ENCODE peak calls at places on chromosome 14, in ten cellular contexts. One of them, this sample, is unnamed.

GRCh38 chr14:54450535-54450934 is 9.4 kb upstream of the CNIH1 start:
- DNase-seq in GM13977: no peak
- DNase-seq in hippocampal formation: no peak
- DNase-seq in pulmonary artery endothelial cell: no peak
- DNase-seq in endodermal cell: no peak
- DNase-seq in myocyte: no peak
- DNase-seq in activated T-helper 1 cell treated with anti-CD3 and anti-CD28 coated beads, Interleukin-2, amount 50 U/mL, for 16 hours: no peak
- DNase-seq in NCI-H1436: no peak
- DNase-seq in T-helper 22 cell: no peak
- DNase-seq in activated T-cell treated with anti-CD3 and anti-CD28 coated beads for 1 hour: no peak
- DNase-seq in this sample: no peak

GRCh38 chr14:62696261-62696968 is 348.8 kb downstream of the KCNH5 start:
- DNase-seq in hippocampal formation: no peak
- DNase-seq in GM13977: no peak
- DNase-seq in pulmonary artery endothelial cell: no peak
- DNase-seq in T-helper 22 cell: no peak
- DNase-seq in activated T-cell treated with anti-CD3 and anti-CD28 coated beads for 1 hour: no peak
- DNase-seq in myocyte: no peak
- DNase-seq in NCI-H1436: no peak
- DNase-seq in activated T-helper 1 cell treated with anti-CD3 and anti-CD28 coated beads, Interleukin-2, amount 50 U/mL, for 16 hours: no peak
- DNase-seq in endodermal cell: peak
- DNase-seq in this sample: no peak

GRCh38 chr14:75138492-75138891 is 11.6 kb upstream of the NEK9 start:
- DNase-seq in pulmonary artery endothelial cell: no peak
- DNase-seq in activated T-cell treated with anti-CD3 and anti-CD28 coated beads for 1 hour: no peak
- DNase-seq in T-helper 22 cell: no peak
- DNase-seq in NCI-H1436: no peak
- DNase-seq in hippocampal formation: no peak
- DNase-seq in GM13977: no peak
- DNase-seq in myocyte: no peak
- DNase-seq in activated T-helper 1 cell treated with anti-CD3 and anti-CD28 coated beads, Interleukin-2, amount 50 U/mL, for 16 hours: no peak
- DNase-seq in endodermal cell: no peak
- DNase-seq in this sample: no peak

GRCh38 chr14:104676130-104676693 is 13.2 kb upstream of the INF2 start:
- DNase-seq in NCI-H1436: no peak
- DNase-seq in T-helper 22 cell: no peak
- DNase-seq in GM13977: no peak
- DNase-seq in activated T-cell treated with anti-CD3 and anti-CD28 coated beads for 1 hour: no peak
- DNase-seq in activated T-helper 1 cell treated with anti-CD3 and anti-CD28 coated beads, Interleukin-2, amount 50 U/mL, for 16 hours: no peak
- DNase-seq in pulmonary artery endothelial cell: no peak
- DNase-seq in endodermal cell: no peak
- DNase-seq in hippocampal formation: no peak
- DNase-seq in myocyte: no peak
- DNase-seq in this sample: no peak

GRCh38 chr14:44412858-44413569 is 94.1 kb downstream of the FSCB start:
- DNase-seq in activated T-helper 1 cell treated with anti-CD3 and anti-CD28 coated beads, Interleukin-2, amount 50 U/mL, for 16 hours: no peak
- DNase-seq in GM13977: no peak
- DNase-seq in pulmonary artery endothelial cell: no peak
- DNase-seq in activated T-cell treated with anti-CD3 and anti-CD28 coated beads for 1 hour: no peak
- DNase-seq in NCI-H1436: no peak
- DNase-seq in myocyte: no peak
- DNase-seq in endodermal cell: peak
- DNase-seq in T-helper 22 cell: no peak
- DNase-seq in hippocampal formation: no peak
- DNase-seq in this sample: no peak

GRCh38 chr14:79420725-79421124 is 790.6 kb downstream of the DIO2 start:
- DNase-seq in pulmonary artery endothelial cell: no peak
- DNase-seq in T-helper 22 cell: no peak
- DNase-seq in activated T-cell treated with anti-CD3 and anti-CD28 coated beads for 1 hour: no peak
- DNase-seq in hippocampal formation: no peak
- DNase-seq in activated T-helper 1 cell treated with anti-CD3 and anti-CD28 coated beads, Interleukin-2, amount 50 U/mL, for 16 hours: no peak
- DNase-seq in endodermal cell: no peak
- DNase-seq in myocyte: no peak
- DNase-seq in NCI-H1436: no peak
- DNase-seq in GM13977: no peak
- DNase-seq in this sample: no peak

GRCh38 chr14:22583994-22584393 is 5.0 kb downstream of the DAD1 start:
- DNase-seq in activated T-cell treated with anti-CD3 and anti-CD28 coated beads for 1 hour: no peak
- DNase-seq in pulmonary artery endothelial cell: no peak
- DNase-seq in GM13977: no peak
- DNase-seq in activated T-helper 1 cell treated with anti-CD3 and anti-CD28 coated beads, Interleukin-2, amount 50 U/mL, for 16 hours: no peak
- DNase-seq in hippocampal formation: no peak
- DNase-seq in NCI-H1436: no peak
- DNase-seq in T-helper 22 cell: no peak
- DNase-seq in endodermal cell: no peak
- DNase-seq in myocyte: no peak
- DNase-seq in this sample: no peak

GRCh38 chr14:24809147-24809546 is 175.2 kb upstream of the GZMB start:
- DNase-seq in NCI-H1436: no peak
- DNase-seq in activated T-cell treated with anti-CD3 and anti-CD28 coated beads for 1 hour: no peak
- DNase-seq in activated T-helper 1 cell treated with anti-CD3 and anti-CD28 coated beads, Interleukin-2, amount 50 U/mL, for 16 hours: no peak
- DNase-seq in T-helper 22 cell: no peak
- DNase-seq in GM13977: no peak
- DNase-seq in myocyte: peak
- DNase-seq in pulmonary artery endothelial cell: no peak
- DNase-seq in endodermal cell: no peak
- DNase-seq in hippocampal formation: no peak
- DNase-seq in this sample: no peak

GRCh38 chr14:68682166-68683103 is 110.4 kb downstream of the ZFP36L1 start:
- DNase-seq in NCI-H1436: no peak
- DNase-seq in myocyte: peak
- DNase-seq in activated T-cell treated with anti-CD3 and anti-CD28 coated beads for 1 hour: no peak
- DNase-seq in endodermal cell: no peak
- DNase-seq in activated T-helper 1 cell treated with anti-CD3 and anti-CD28 coated beads, Interleukin-2, amount 50 U/mL, for 16 hours: no peak
- DNase-seq in GM13977: peak
- DNase-seq in T-helper 22 cell: peak
- DNase-seq in pulmonary artery endothelial cell: peak
- DNase-seq in hippocampal formation: peak
- DNase-seq in this sample: no peak

GRCh38 chr14:96363751-96364336 is 518 bp downstream of the GSKIP start:
- DNase-seq in GM13977: peak
- DNase-seq in myocyte: peak
- DNase-seq in activated T-cell treated with anti-CD3 and anti-CD28 coated beads for 1 hour: peak
- DNase-seq in pulmonary artery endothelial cell: no peak
- DNase-seq in endodermal cell: peak
- DNase-seq in T-helper 22 cell: peak
- DNase-seq in hippocampal formation: no peak
- DNase-seq in NCI-H1436: no peak
- DNase-seq in activated T-helper 1 cell treated with anti-CD3 and anti-CD28 coated beads, Interleukin-2, amount 50 U/mL, for 16 hours: peak
- DNase-seq in this sample: no peak

GRCh38 chr14:68824517-68825347 is 31.9 kb upstream of the ZFP36L1 start:
- DNase-seq in T-helper 22 cell: no peak
- DNase-seq in myocyte: peak
- DNase-seq in activated T-cell treated with anti-CD3 and anti-CD28 coated beads for 1 hour: no peak
- DNase-seq in endodermal cell: peak
- DNase-seq in NCI-H1436: peak
- DNase-seq in hippocampal formation: peak
- DNase-seq in GM13977: no peak
- DNase-seq in pulmonary artery endothelial cell: no peak
- DNase-seq in activated T-helper 1 cell treated with anti-CD3 and anti-CD28 coated beads, Interleukin-2, amount 50 U/mL, for 16 hours: no peak
- DNase-seq in this sample: peak